ENCODE peak calls at places on chromosome 2, in five cellular contexts. A is pancreas; Q is CD8-positive, alpha-beta memory T cell; L is adipocyte; U is tibial nerve. V is an unnamed sample. For H3K36me3, the result is how much of the 10 kb centered on the place peaks cover.

GRCh38 chr2:181054843-181055242 is 74.4 kb downstream of the UBE2E3 start:
- DNase-seq in A (no peak), Q (no peak), L (no peak), U (no peak), V (no peak)

GRCh38 chr2:21229302-21229701 is 105.5 kb downstream of the TDRD15 start:
- DNase-seq in A (no peak), Q (no peak), L (no peak), U (no peak), V (no peak)

GRCh38 chr2:72914226-72915075 is 2.9 kb upstream of the EMX1 start:
- DNase-seq in A (no peak), Q (no peak), L (no peak), U (no peak), V (no peak)

GRCh38 chr2:20115902-20116301 is 64.5 kb upstream of the LAPTM4A start:
- DNase-seq in A (no peak), Q (no peak), L (no peak), U (no peak), V (no peak)

GRCh38 chr2:54945401-54946219 is 104.6 kb downstream of the RTN4 start:
- DNase-seq in A (no peak), Q (no peak), L (peak), U (peak), V (peak)

GRCh38 chr2:25481381-25482310 is 139.9 kb upstream of the DNMT3A start:
- DNase-seq in A (no peak), Q (no peak), L (peak), U (no peak), V (no peak)

GRCh38 chr2:59184281-59185020 is 943.3 kb upstream of the FANCL start:
- DNase-seq in A (no peak), Q (no peak), L (peak), U (no peak), V (no peak)

GRCh38 chr2:227509086-227509485 is 37.1 kb downstream of the AGFG1 start:
- DNase-seq in A (no peak), Q (no peak), L (no peak), U (no peak), V (no peak)

GRCh38 chr2:207983654-207984053 is 41.7 kb downstream of the PLEKHM3 start:
- DNase-seq in A (no peak), Q (no peak), L (no peak), U (no peak), V (no peak)

GRCh38 chr2:204150695-204151240 is 214.2 kb downstream of the ICOS start:
- DNase-seq in A (peak), Q (no peak), L (no peak), U (no peak), V (no peak)

GRCh38 chr2:145914716-145915115 is 1394.8 kb upstream of the ZEB2 start:
- DNase-seq in A (no peak), Q (no peak), L (no peak), U (no peak), V (no peak)

GRCh38 chr2:73232471-73233153 is 427 bp downstream of the PRADC1 start:
- DNase-seq in A (no peak), Q (no peak), L (no peak), U (no peak), V (peak)

GRCh38 chr2:106566050-106566449 is 78.9 kb downstream of the CD8B2 start:
- DNase-seq in A (no peak), Q (no peak), L (peak), U (no peak), V (no peak)

GRCh38 chr2:187429989-187430388 is 18.1 kb downstream of the CALCRL start:
- DNase-seq in A (no peak), Q (no peak), L (peak), U (no peak), V (no peak)

GRCh38 chr2:23698733-23699391 is 228.1 kb downstream of the ATAD2B start:
- DNase-seq in A (peak), Q (no peak), L (no peak), U (no peak), V (no peak)

GRCh38 chr2:86225581-86225980 is 26.3 kb downstream of the MRPL35 start:
- DNase-seq in A (no peak), Q (peak), L (no peak), U (no peak), V (no peak)

GRCh38 chr2:7758065-7758759 is 841.0 kb downstream of the RNF144A start:
- DNase-seq in A (no peak), Q (no peak), L (no peak), U (no peak), V (no peak)

GRCh38 chr2:234258562-234259141 is 208.2 kb downstream of the SPP2 start:
- DNase-seq in A (no peak), Q (no peak), L (no peak), U (no peak), V (no peak)

GRCh38 chr2:107325983-107326786 is 440.2 kb upstream of the ST6GAL2 start:
- DNase-seq in A (no peak), Q (no peak), L (peak), U (peak), V (no peak)

GRCh38 chr2:86274265-86274917 is 63.0 kb downstream of the REEP1 start:
- DNase-seq in A (no peak), Q (no peak), L (no peak), U (no peak), V (no peak)

GRCh38 chr2:48328972-48329723 is 200.8 kb upstream of the STON1 start:
- DNase-seq in A (no peak), Q (no peak), L (no peak), U (no peak), V (no peak)

GRCh38 chr2:85792783-85793441 is 39.1 kb downstream of the ATOH8 start:
- DNase-seq in A (peak), Q (no peak), L (peak), U (no peak), V (no peak)

GRCh38 chr2:217399288-217399687 is 539.4 kb upstream of the TNP1 start:
- DNase-seq in A (no peak), Q (no peak), L (no peak), U (no peak), V (no peak)

GRCh38 chr2:120442541-120442922 is 96.6 kb downstream of the INHBB start:
- DNase-seq in A (no peak), Q (no peak), L (no peak), U (no peak), V (no peak)

GRCh38 chr2:102302458-102302857 is 8.9 kb upstream of the IL1RL1 start:
- DNase-seq in A (no peak), Q (no peak), L (no peak), U (no peak), V (no peak)

GRCh38 chr2:141923657-141924056 is 207.2 kb downstream of the LRP1B start:
- DNase-seq in A (no peak), Q (no peak), L (peak), U (no peak), V (no peak)

GRCh38 chr2:185208261-185208660 is 530.3 kb upstream of the FSIP2 start:
- DNase-seq in A (no peak), Q (no peak), L (peak), U (peak), V (no peak)

GRCh38 chr2:5549061-5549601 is 143.1 kb upstream of the SOX11 start:
- DNase-seq in A (no peak), Q (no peak), L (peak), U (no peak), V (no peak)

GRCh38 chr2:227701556-227701955 is 16.3 kb downstream of the SLC19A3 start:
- DNase-seq in A (no peak), Q (no peak), L (no peak), U (no peak), V (no peak)

GRCh38 chr2:102100371-102101096 is 42.0 kb upstream of the IL1R1 start:
- DNase-seq in A (no peak), Q (no peak), L (peak), U (no peak), V (no peak)

GRCh38 chr2:236968101-236968886 is 117.4 kb upstream of the COPS8 start:
- DNase-seq in A (no peak), Q (peak), L (no peak), U (no peak), V (no peak)

GRCh38 chr2:951224-952006 is 766 bp downstream of the SNTG2 start:
- DNase-seq in A (no peak), Q (no peak), L (no peak), U (peak), V (no peak)

GRCh38 chr2:189350515-189351209 is 90.6 kb upstream of the WDR75 start:
- DNase-seq in A (no peak), Q (no peak), L (peak), U (peak), V (no peak)

GRCh38 chr2:111909079-111909478 is 10.7 kb downstream of the MERTK start:
- DNase-seq in A (no peak), Q (no peak), L (no peak), U (no peak), V (no peak)

GRCh38 chr2:15826273-15826717 is 114.1 kb upstream of the MYCN start:
- DNase-seq in A (no peak), Q (no peak), L (no peak), U (no peak), V (no peak)

GRCh38 chr2:95670167-95670566 is 78.4 kb downstream of the TRIM43 start:
- DNase-seq in A (no peak), Q (no peak), L (peak), U (no peak), V (no peak)

GRCh38 chr2:41711736-41712135 is 336.1 kb upstream of the PKDCC start:
- DNase-seq in A (no peak), Q (no peak), L (no peak), U (no peak), V (no peak)

GRCh38 chr2:134665729-134666506 is 52.9 kb downstream of the TMEM163 start:
- DNase-seq in A (no peak), Q (no peak), L (no peak), U (no peak), V (no peak)

GRCh38 chr2:209960676-209961630 is 41.5 kb upstream of the RPE start:
- DNase-seq in A (no peak), Q (peak), L (peak), U (peak), V (no peak)

GRCh38 chr2:39739386-39739785 is 39.7 kb downstream of the THUMPD2 start:
- DNase-seq in A (no peak), Q (no peak), L (no peak), U (no peak), V (no peak)
- H3K36me3 ChIP-seq in A (under half), Q (under half), L (half or more), U (half or more), V (under half)

DNA sequence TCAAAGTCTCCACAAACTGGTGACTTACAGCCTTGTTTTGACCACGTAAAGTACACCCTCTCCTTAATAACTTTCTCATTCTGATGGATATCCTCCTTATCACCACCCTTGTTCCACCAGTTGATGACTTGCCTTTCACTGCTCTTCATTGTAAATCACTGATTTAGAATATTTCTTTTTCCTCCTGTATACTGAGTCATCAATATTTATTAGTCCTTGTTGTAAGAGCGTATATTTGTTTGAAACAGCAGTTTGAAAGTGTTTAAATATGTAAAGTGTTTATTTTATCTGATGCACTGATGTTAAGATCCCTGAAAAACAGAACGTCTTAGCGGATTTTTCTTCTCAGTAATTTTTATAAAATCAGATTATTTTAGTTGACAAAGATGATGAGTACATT is 34.2 kb upstream of the DYSF start:
- DNase-seq in A (no peak), Q (no peak), L (no peak), U (no peak), V (no peak)
- H3K36me3 ChIP-seq in A (under half), Q (under half), L (half or more), U (under half), V (under half)

DNA sequence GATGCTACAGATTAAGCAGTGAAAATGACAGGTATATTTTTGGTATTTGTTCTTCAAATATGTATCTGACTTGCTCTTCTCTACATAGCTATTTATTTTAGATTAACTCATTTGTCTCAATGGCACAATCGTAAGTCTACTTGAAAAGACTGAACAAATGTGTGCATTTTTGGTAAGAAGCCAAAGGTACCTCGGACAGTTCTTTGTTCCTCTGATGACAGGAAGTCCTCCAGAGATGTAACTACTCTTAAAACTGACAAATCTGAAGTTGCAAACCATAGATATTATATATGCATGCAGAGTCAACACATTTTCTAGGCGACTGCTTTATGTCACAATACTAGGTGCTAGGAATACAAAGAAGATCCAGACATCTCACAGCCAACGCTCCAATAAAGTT is 36.7 kb downstream of the NDUFAF7 start:
- DNase-seq in A (no peak), Q (no peak), L (no peak), U (no peak), V (no peak)
- H3K36me3 ChIP-seq in A (under half), Q (under half), L (half or more), U (half or more), V (under half)

DNA sequence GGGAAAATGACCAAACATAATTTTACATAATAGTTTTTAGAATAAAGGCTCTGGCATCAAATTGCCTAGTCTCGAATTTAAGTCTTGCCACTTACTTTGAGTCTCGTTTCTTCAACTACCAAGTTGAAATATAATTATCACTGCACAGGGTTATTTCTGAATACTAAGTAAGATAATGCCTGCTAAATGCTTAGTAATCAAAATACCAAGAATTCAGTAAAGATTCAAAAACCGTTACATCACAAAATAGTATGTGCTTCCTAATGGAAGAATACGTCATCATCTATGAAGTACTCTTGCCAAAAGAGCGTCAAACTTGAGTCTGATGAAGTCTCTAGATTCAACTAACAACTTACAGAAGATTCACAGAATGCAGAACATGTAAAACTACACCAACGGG is 40.5 kb downstream of the ATL2 start:
- DNase-seq in A (no peak), Q (no peak), L (no peak), U (no peak), V (no peak)
- H3K36me3 ChIP-seq in A (under half), Q (under half), L (half or more), U (half or more), V (under half)

DNA sequence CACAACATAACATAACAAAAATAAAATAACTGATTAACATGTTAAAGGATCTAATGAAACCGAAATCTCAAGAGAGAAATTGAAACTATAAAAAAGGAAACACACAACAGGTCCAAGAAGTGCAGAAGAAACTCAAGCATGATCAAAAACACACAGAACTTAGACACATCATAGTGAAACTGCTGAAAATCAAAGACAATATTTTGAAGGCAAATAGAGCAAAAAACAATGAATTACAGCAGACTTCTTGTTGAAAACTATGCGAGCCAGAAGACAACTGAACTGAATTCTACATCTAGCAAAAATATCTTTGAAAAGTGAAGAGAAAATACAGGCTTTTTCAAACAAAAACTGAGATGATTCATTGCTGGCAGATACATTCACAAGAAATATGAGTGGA is 61.3 kb downstream of the UGP2 start:
- DNase-seq in A (no peak), Q (no peak), L (peak), U (no peak), V (no peak)
- H3K36me3 ChIP-seq in A (under half), Q (under half), L (half or more), U (half or more), V (under half)

GRCh38 chr2:84421791-84422190 is 37.3 kb downstream of the SUCLG1 start:
- DNase-seq in A (no peak), Q (no peak), L (no peak), U (no peak), V (no peak)

GRCh38 chr2:84429328-84429727 is 29.8 kb downstream of the SUCLG1 start:
- DNase-seq in A (no peak), Q (no peak), L (no peak), U (no peak), V (no peak)

GRCh38 chr2:84421197-84421596 is 37.9 kb downstream of the SUCLG1 start:
- DNase-seq in A (no peak), Q (no peak), L (no peak), U (no peak), V (no peak)

GRCh38 chr2:84427235-84428138 is 31.6 kb downstream of the SUCLG1 start:
- DNase-seq in A (no peak), Q (no peak), L (peak), U (no peak), V (no peak)

DNA sequence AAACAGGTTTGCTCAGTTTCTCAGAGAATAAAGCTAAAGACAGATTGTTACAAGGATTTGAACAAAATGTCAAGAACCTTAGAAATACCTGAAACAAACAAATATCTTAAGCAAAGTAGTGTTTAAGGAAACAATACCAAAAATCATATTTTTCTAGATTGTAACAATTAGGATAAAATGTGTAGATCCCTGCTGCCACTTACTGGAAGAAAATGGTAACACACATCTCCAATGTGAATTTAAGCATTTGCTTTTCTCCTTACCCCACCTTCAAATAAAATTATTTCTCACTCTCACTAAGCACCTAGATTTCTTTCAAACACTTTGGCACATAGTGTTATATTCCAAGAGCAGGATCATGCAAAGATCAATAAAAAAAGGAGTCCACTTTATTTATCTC is 34.9 kb downstream of the SUCLG1 start:
- DNase-seq in A (no peak), Q (no peak), L (peak), U (no peak), V (no peak)
- H3K36me3 ChIP-seq in A (under half), Q (under half), L (under half), U (half or more), V (under half)

GRCh38 chr2:216155954-216156353 is 46.8 kb downstream of the XRCC5 start:
- DNase-seq in A (no peak), Q (no peak), L (no peak), U (no peak), V (no peak)

GRCh38 chr2:216149741-216150140 is 40.6 kb downstream of the XRCC5 start:
- DNase-seq in A (no peak), Q (no peak), L (no peak), U (no peak), V (no peak)

GRCh38 chr2:216147172-216148131 is 38.3 kb downstream of the XRCC5 start:
- DNase-seq in A (no peak), Q (no peak), L (no peak), U (no peak), V (no peak)

GRCh38 chr2:216148983-216149382 is 39.8 kb downstream of the XRCC5 start:
- DNase-seq in A (no peak), Q (no peak), L (no peak), U (no peak), V (no peak)

DNA sequence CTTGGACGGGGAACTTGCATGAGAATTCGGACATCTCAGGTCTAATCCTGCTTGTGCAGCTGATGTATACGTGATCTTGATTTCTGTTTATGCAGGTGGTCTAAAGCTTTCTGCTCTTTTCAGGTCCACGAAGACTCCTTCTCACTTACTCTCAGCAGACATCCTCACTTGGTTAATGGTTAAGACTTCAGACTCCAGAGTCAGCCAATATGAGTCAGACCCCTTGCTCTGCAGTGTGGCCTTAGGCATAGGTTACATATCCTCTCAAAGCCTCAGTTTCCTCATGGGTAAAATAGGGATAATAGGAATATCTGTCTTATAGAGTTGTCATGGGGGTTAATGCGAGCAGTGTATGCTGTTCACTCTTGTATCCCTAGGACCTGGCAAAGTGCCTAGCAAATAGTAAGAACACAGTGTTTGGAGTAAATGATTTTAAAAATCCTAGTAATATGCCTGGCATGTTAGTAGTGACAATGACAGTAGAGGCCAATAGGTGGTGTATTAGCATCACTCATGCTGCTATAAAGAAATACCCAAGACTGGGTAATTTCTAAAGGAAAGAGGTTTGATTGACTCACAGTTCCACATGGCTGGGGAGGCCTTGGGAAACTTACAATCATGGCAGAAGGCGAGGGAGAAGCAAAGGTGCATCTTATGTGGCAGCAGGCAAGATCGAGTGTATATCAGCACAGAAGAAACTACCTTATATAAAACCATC is 42.3 kb downstream of the XRCC5 start:
- DNase-seq in A (no peak), Q (no peak), L (peak), U (no peak), V (no peak)
- H3K36me3 ChIP-seq in A (under half), Q (half or more), L (half or more), U (half or more), V (half or more)

GRCh38 chr2:74428675-74429074 is 7.1 kb downstream of the WDR54 start:
- DNase-seq in A (no peak), Q (no peak), L (no peak), U (no peak), V (no peak)
- H3K36me3 ChIP-seq in A (half or more), Q (under half), L (under half), U (half or more), V (under half)

GRCh38 chr2:11629851-11630250 is 40.1 kb downstream of the NTSR2 start:
- DNase-seq in A (no peak), Q (no peak), L (no peak), U (no peak), V (no peak)
- H3K36me3 ChIP-seq in A (under half), Q (under half), L (under half), U (half or more), V (under half)